ENCODE peak calls at places on chromosome 6, in five cellular contexts. U is substantia nigra, P is tibial artery, H is H9, N is PC-3. W is an unnamed sample.

GRCh38 chr6:18226451-18226850 is 37.9 kb downstream of the DEK start:
- DNase-seq in U (no peak), P (no peak), H (no peak), N (no peak), W (no peak)

GRCh38 chr6:43172127-43173007 is 1.3 kb downstream of the SRF start:
- DNase-seq in U (peak), P (peak), H (no peak), N (peak), W (peak)

GRCh38 chr6:75349262-75349984 is 64.8 kb upstream of the TMEM30A start:
- DNase-seq in U (peak), P (no peak), H (peak), N (no peak), W (no peak)

GRCh38 chr6:31639449-31639861 is 13.0 kb downstream of the BAG6 start:
- DNase-seq in U (no peak), P (no peak), H (no peak), N (peak), W (no peak)

GRCh38 chr6:6543181-6543879 is 45.2 kb upstream of the LY86 start:
- DNase-seq in U (no peak), P (no peak), H (no peak), N (no peak), W (no peak)

GRCh38 chr6:12516070-12516469 is 200.5 kb upstream of the PHACTR1 start:
- DNase-seq in U (no peak), P (no peak), H (no peak), N (no peak), W (no peak)

GRCh38 chr6:159833997-159834601 is 34.0 kb downstream of the PNLDC1 start:
- DNase-seq in U (no peak), P (peak), H (no peak), N (no peak), W (no peak)

GRCh38 chr6:39517763-39518162 is 195.3 kb upstream of the KCNK16 start:
- DNase-seq in U (no peak), P (no peak), H (no peak), N (no peak), W (no peak)

GRCh38 chr6:11212625-11213024 is 19.8 kb downstream of the NEDD9 start:
- DNase-seq in U (no peak), P (peak), H (no peak), N (peak), W (no peak)

GRCh38 chr6:70666726-70667125 is 957 bp upstream of the SMAP1 start:
- DNase-seq in U (no peak), P (no peak), H (no peak), N (no peak), W (no peak)

GRCh38 chr6:132136976-132137375 is 185.8 kb upstream of the CCN2 start:
- DNase-seq in U (no peak), P (no peak), H (no peak), N (no peak), W (no peak)

GRCh38 chr6:116858060-116858459 is 19.0 kb upstream of the RFX6 start:
- DNase-seq in U (no peak), P (no peak), H (no peak), N (no peak), W (no peak)

GRCh38 chr6:158894192-158894591 is 75.0 kb upstream of the EZR start:
- DNase-seq in U (no peak), P (no peak), H (peak), N (peak), W (no peak)

GRCh38 chr6:6736753-6737654 is 148.5 kb downstream of the LY86 start:
- DNase-seq in U (no peak), P (peak), H (peak), N (no peak), W (no peak)

GRCh38 chr6:35425284-35425683 is 26.9 kb upstream of the FANCE start:
- DNase-seq in U (no peak), P (no peak), H (no peak), N (peak), W (no peak)

GRCh38 chr6:4801491-4802118 is 25.4 kb downstream of the CDYL start:
- DNase-seq in U (no peak), P (no peak), H (no peak), N (no peak), W (no peak)

GRCh38 chr6:98117072-98117471 is 717.3 kb upstream of the POU3F2 start:
- DNase-seq in U (no peak), P (no peak), H (no peak), N (no peak), W (no peak)

GRCh38 chr6:72916906-72917305 is 295.0 kb downstream of the KCNQ5 start:
- DNase-seq in U (no peak), P (no peak), H (no peak), N (no peak), W (no peak)

GRCh38 chr6:2448826-2449571 is 203.6 kb upstream of the GMDS start:
- DNase-seq in U (peak), P (no peak), H (peak), N (peak), W (no peak)

GRCh38 chr6:7165736-7166296 is 58.1 kb downstream of the RREB1 start:
- DNase-seq in U (no peak), P (no peak), H (no peak), N (no peak), W (no peak)

GRCh38 chr6:106890447-106890846 is 84.1 kb downstream of the CD24 start:
- DNase-seq in U (no peak), P (no peak), H (no peak), N (no peak), W (no peak)

GRCh38 chr6:127475823-127476176 is 16.6 kb upstream of the KIAA0408 start:
- DNase-seq in U (no peak), P (no peak), H (peak), N (no peak), W (no peak)

GRCh38 chr6:137363805-137364138 is 130.4 kb downstream of the OLIG3 start:
- DNase-seq in U (no peak), P (no peak), H (no peak), N (no peak), W (no peak)

GRCh38 chr6:161219336-161220079 is 54.4 kb downstream of the AGPAT4 start:
- DNase-seq in U (no peak), P (no peak), H (no peak), N (no peak), W (no peak)

GRCh38 chr6:149451361-149452061 is 33.3 kb downstream of the ZC3H12D start:
- DNase-seq in U (no peak), P (peak), H (no peak), N (no peak), W (no peak)

GRCh38 chr6:29959492-29959891 is 17.2 kb downstream of the HLA-A start:
- DNase-seq in U (no peak), P (no peak), H (no peak), N (no peak), W (no peak)

GRCh38 chr6:82612475-82612874 is 248.9 kb downstream of the TPBG start:
- DNase-seq in U (no peak), P (no peak), H (no peak), N (no peak), W (no peak)

GRCh38 chr6:88666906-88667305 is 296.5 kb downstream of the RNGTT start:
- DNase-seq in U (no peak), P (no peak), H (no peak), N (no peak), W (no peak)

GRCh38 chr6:138104618-138105213 is 2.5 kb downstream of the PERP start:
- DNase-seq in U (no peak), P (no peak), H (no peak), N (no peak), W (no peak)

GRCh38 chr6:71045296-71045695 is 88.4 kb upstream of the B3GAT2 start:
- DNase-seq in U (no peak), P (no peak), H (no peak), N (no peak), W (no peak)

GRCh38 chr6:161029195-161029809 is 37.7 kb downstream of the MAP3K4 start:
- DNase-seq in U (no peak), P (no peak), H (no peak), N (no peak), W (no peak)

GRCh38 chr6:140828833-140829232 is 1303.9 kb upstream of the GJE1 start:
- DNase-seq in U (no peak), P (no peak), H (no peak), N (no peak), W (no peak)

GRCh38 chr6:79158856-79159516 is 75.5 kb downstream of the HMGN3 start:
- DNase-seq in U (no peak), P (no peak), H (no peak), N (peak), W (no peak)

GRCh38 chr6:154558513-154558912 is 48.0 kb upstream of the CNKSR3 start:
- DNase-seq in U (no peak), P (no peak), H (no peak), N (no peak), W (no peak)

GRCh38 chr6:32126880-32127279 is 1.2 kb downstream of the ATF6B start:
- DNase-seq in U (no peak), P (no peak), H (no peak), N (no peak), W (no peak)

GRCh38 chr6:2658788-2659187 is 91.9 kb downstream of the MYLK4 start:
- DNase-seq in U (no peak), P (no peak), H (no peak), N (peak), W (no peak)

GRCh38 chr6:20129290-20130088 is 82.8 kb downstream of the MBOAT1 start:
- DNase-seq in U (no peak), P (no peak), H (no peak), N (no peak), W (no peak)

GRCh38 chr6:20124545-20124944 is 87.7 kb downstream of the MBOAT1 start:
- DNase-seq in U (no peak), P (no peak), H (no peak), N (no peak), W (no peak)

GRCh38 chr6:20126102-20126752 is 86.0 kb downstream of the MBOAT1 start:
- DNase-seq in U (no peak), P (no peak), H (no peak), N (no peak), W (no peak)

GRCh38 chr6:20126789-20127653 is 85.2 kb downstream of the MBOAT1 start:
- DNase-seq in U (peak), P (peak), H (peak), N (peak), W (peak)

GRCh38 chr6:20128018-20128417 is 84.3 kb downstream of the MBOAT1 start:
- DNase-seq in U (no peak), P (no peak), H (no peak), N (no peak), W (no peak)
- H3K27ac ChIP-seq in U (no peak), P (no peak), H (no peak), N (no peak), W (no peak)

DNA sequence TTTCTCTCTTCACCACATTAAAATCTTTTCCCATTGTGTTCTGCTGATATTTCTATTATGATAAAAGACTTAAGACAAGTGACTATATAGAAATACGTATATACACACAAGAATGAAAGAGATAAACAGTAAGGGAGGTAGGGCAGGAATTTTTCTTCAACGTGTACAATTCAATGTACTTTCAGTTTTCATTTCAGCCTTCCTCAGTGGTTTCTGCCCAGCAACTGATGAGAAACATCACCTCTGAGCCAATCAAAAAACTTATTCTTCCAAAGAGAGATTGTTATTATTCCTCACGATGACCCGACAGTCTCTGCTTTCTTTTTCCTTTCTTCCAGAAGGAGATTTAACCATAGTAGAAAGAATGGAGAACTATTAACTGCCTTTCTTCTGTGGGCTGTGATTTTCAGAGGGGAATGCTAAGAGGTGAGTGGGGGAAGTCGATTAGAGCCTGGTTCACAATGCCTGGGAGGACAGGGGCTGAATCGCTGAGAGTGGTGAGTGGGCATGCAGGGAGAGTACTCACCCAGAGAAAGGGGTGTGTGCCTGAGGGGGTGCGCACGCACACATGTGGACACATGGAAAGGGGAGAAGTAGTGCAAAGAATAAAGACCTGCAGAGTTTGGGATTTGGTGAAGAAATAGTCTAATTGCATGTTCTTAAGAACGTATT is at the start of gene BTN3A1:
- DNase-seq in U (peak), P (peak), H (peak), N (peak), W (peak)
- H3K27ac ChIP-seq in U (peak), P (peak), H (no peak), N (peak), W (peak)

DNA sequence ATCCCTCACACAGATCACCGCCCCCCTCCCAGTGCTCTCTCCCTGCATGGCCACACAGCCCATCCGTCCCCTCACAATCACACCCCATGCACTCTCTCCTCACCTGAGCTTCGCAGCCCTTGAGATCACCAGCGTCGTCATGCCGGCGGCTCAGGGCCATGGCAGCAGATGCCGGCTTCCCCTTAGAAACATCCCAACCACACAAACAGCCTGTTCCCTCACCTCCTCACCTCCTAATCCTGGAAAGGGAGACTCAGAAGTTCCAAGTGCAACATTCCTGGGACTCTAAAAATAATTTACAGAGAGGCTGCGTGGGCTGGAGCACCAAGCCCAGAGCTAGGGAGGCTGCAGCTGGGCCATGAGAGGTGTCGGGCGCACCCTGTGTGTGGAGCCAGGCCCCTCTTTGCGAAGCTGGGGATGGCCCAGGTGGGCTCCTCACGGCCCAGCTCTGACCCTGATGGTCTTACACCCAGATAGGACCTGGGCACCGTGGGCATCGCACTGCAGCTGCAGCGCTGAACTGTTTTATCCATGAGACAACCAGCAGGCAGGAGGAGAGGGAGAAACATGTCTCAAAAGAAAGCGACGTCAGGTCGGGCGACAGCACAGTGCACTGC is 125.3 kb downstream of the DLL1 start:
- DNase-seq in U (no peak), P (no peak), H (no peak), N (no peak), W (no peak)
- H3K27ac ChIP-seq in U (no peak), P (no peak), H (no peak), N (no peak), W (no peak)

DNA sequence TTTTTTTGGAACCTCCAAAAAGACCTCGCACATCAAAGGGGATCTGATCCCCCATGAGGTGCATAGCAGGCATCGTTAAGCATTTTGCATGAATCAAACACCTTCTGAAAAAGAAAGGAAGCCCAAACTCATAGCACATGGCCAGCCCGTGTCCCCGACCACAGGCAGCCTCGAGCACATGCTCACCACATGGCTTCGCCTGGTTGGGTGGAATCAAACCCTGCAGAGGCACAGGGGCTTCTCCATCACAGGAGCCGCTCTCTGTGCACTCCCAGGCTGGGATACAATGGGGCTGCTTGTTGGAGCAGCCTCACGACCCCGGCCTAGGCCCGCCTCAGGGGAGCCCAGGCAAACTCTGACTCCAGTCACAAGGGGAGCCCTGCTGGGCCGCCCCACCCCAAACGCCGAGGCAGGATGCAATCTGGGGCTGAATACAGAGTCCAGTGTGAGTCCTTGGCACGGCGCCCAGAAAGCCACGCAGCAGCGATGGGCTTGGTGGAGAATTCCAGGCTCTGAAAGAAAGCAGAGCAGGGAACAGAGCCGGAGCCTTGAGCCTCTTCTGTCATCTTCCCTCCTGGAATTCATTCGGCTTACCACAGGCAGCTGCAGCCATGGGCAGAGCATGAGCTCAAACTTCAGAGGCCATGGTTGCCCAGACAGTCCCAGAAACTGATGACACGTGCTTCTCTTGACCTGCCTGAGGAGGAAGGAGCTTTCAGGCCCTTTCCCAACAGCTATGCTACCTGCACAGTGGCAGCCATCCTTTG is 441.2 kb upstream of the JARID2 start:
- DNase-seq in U (peak), P (peak), H (no peak), N (no peak), W (no peak)
- H3K27ac ChIP-seq in U (no peak), P (no peak), H (no peak), N (no peak), W (no peak)

DNA sequence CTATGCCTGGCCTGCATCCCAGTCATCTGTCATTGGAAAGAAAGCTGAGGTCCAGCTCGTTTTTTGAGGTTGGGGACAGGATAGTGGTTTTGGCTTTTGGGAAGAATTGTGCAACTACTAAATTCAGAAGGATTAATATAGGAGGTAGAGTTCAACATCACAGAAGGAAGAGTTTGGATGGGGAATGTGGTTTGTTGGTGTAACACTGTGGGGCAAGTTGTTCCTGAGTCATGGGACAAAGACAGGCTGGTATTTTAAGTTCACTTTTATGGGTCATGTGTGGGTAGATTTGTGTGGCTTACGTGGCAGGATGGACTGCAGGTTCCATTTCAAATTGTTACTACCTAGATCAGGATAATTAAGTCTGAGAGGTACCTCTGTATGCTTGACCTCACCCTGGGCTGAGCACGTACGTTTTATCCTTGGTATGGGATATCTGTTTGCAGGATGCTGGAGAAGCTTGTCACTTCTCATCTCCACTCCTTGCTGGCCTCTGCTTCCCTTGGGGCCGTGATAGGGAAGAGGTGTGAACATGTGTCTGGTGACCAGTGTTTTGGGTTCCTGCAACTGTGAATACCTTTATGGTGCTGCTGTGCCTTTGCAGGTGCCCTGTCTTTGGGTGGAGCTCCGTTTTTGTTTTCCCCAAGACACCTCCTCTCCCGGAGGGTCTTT is 177.6 kb downstream of the JARID2 start:
- DNase-seq in U (no peak), P (no peak), H (no peak), N (peak), W (no peak)
- H3K27ac ChIP-seq in U (no peak), P (no peak), H (no peak), N (peak), W (no peak)

GRCh38 chr6:89679215-89680120 is 40.9 kb upstream of the LYRM2 start:
- DNase-seq in U (no peak), P (no peak), H (no peak), N (no peak), W (no peak)

GRCh38 chr6:89681983-89682564 is 43.5 kb upstream of the LYRM2 start:
- DNase-seq in U (no peak), P (no peak), H (no peak), N (no peak), W (no peak)

GRCh38 chr6:89678531-89678930 is 40.0 kb upstream of the LYRM2 start:
- DNase-seq in U (no peak), P (no peak), H (no peak), N (no peak), W (no peak)

GRCh38 chr6:89680150-89680549 is 41.6 kb upstream of the LYRM2 start:
- DNase-seq in U (no peak), P (no peak), H (no peak), N (no peak), W (no peak)

GRCh38 chr6:89680551-89680950 is 42.0 kb upstream of the LYRM2 start:
- DNase-seq in U (no peak), P (no peak), H (no peak), N (no peak), W (no peak)
- H3K27ac ChIP-seq in U (no peak), P (no peak), H (no peak), N (no peak), W (no peak)

W was measured in CD8-positive, alpha-beta T cell.